ENCODE peak calls at places on chromosomes 11 and 22, in nine cellular contexts. Q is kidney, F is nephron progenitor cell, P is lower leg skin, O is cardiac fibroblast, J is GM12865, V is colonic mucosa, H is AG04449, R is mammary epithelial cell. I is an unnamed sample.

GRCh38 chr11:70700871-70701270 is 302.5 kb downstream of the CTTN start:
- DNase-seq in Q (peak), F (no peak), P (no peak), O (no peak), J (no peak), V (no peak), H (no peak), R (no peak), I (no peak)

GRCh38 chr11:106160494-106160893 is 83.0 kb downstream of the AASDHPPT start:
- DNase-seq in Q (no peak), F (no peak), P (no peak), O (no peak), J (peak), V (no peak), H (no peak), R (no peak), I (no peak)

GRCh38 chr22:28771195-28771791 is 1.2 kb upstream of the CCDC117 start:
- DNase-seq in Q (no peak), F (no peak), P (peak), O (no peak), J (no peak), V (no peak), H (no peak), R (peak), I (peak)

GRCh38 chr22:49326558-49326957 is 501.1 kb downstream of the BRD1 start:
- DNase-seq in Q (no peak), F (no peak), P (peak), O (no peak), J (no peak), V (no peak), H (no peak), R (no peak), I (no peak)

GRCh38 chr22:46967445-46968358 is 205.3 kb downstream of the TBC1D22A start:
- DNase-seq in Q (peak), F (no peak), P (peak), O (no peak), J (no peak), V (no peak), H (no peak), R (no peak), I (no peak)

GRCh38 chr11:75812542-75813040 is 2.4 kb upstream of the UVRAG start:
- DNase-seq in Q (no peak), F (peak), P (no peak), O (peak), J (no peak), V (no peak), H (no peak), R (no peak), I (no peak)

GRCh38 chr11:65710424-65710823 is 1.6 kb upstream of the KAT5 start:
- DNase-seq in Q (no peak), F (no peak), P (no peak), O (peak), J (no peak), V (no peak), H (no peak), R (peak), I (no peak)

GRCh38 chr11:119496453-119496852 is 73.5 kb upstream of the THY1 start:
- DNase-seq in Q (no peak), F (no peak), P (no peak), O (no peak), J (no peak), V (no peak), H (no peak), R (no peak), I (no peak)

GRCh38 chr22:17999851-18000250 is 24.5 kb downstream of the MICAL3 start:
- DNase-seq in Q (no peak), F (no peak), P (no peak), O (no peak), J (no peak), V (no peak), H (no peak), R (peak), I (peak)

GRCh38 chr11:74989269-74989655 is 529 bp downstream of the NEU3 start:
- DNase-seq in Q (no peak), F (no peak), P (no peak), O (no peak), J (peak), V (peak), H (no peak), R (peak), I (no peak)

GRCh38 chr11:85170184-85170583 is 457.0 kb downstream of the DLG2 start:
- DNase-seq in Q (no peak), F (no peak), P (no peak), O (peak), J (no peak), V (no peak), H (no peak), R (peak), I (peak)

GRCh38 chr22:35056486-35056885 is 9.5 kb upstream of the ISX start:
- DNase-seq in Q (no peak), F (no peak), P (no peak), O (no peak), J (no peak), V (no peak), H (no peak), R (no peak), I (no peak)

GRCh38 chr11:76605338-76606074 is 65.0 kb downstream of the LRRC32 start:
- DNase-seq in Q (no peak), F (no peak), P (peak), O (no peak), J (no peak), V (peak), H (no peak), R (no peak), I (no peak)

GRCh38 chr11:130774703-130775102 is 141.6 kb downstream of the SNX19 start:
- DNase-seq in Q (no peak), F (no peak), P (no peak), O (no peak), J (no peak), V (peak), H (no peak), R (no peak), I (peak)

GRCh38 chr11:65786786-65787636 is at the start of gene OVOL1:
- DNase-seq in Q (peak), F (peak), P (no peak), O (no peak), J (no peak), V (peak), H (no peak), R (peak), I (no peak)

GRCh38 chr11:78780889-78781288 is 206.2 kb upstream of the NARS2 start:
- DNase-seq in Q (no peak), F (no peak), P (no peak), O (no peak), J (no peak), V (no peak), H (no peak), R (no peak), I (no peak)

GRCh38 chr22:39428597-39429071 is 28.2 kb upstream of the MGAT3 start:
- DNase-seq in Q (no peak), F (peak), P (no peak), O (no peak), J (no peak), V (no peak), H (no peak), R (no peak), I (no peak)

GRCh38 chr22:24060375-24060788 is 49.3 kb downstream of the CABIN1 start:
- DNase-seq in Q (no peak), F (no peak), P (no peak), O (peak), J (no peak), V (no peak), H (peak), R (peak), I (peak)

GRCh38 chr11:18455686-18456372 is at the start of gene LDHAL6A:
- DNase-seq in Q (no peak), F (no peak), P (no peak), O (no peak), J (no peak), V (no peak), H (no peak), R (no peak), I (no peak)

GRCh38 chr22:45775569-45776312 is 104.1 kb downstream of the ATXN10 start:
- DNase-seq in Q (no peak), F (no peak), P (no peak), O (no peak), J (peak), V (no peak), H (no peak), R (no peak), I (no peak)

DNA sequence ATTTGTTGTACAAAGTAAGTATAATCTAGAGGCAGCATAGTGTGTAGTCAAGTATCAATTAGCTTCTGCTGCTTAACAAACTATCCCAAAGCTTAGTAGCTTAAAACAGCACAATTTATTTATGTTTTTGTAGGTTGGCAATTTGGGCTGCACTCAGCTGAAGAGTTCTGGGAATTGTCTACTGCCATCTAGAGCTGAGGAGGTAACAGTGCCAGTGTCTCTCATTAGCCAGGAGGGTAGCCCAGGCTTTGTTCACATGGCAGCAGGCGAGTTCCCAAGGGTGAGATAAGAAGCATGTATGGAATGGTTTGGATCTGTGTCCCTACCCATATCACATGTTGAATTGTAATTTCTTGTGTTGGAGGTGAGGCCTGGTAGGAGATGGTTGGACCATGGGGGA is 45.8 kb upstream of the SLN start:
- DNase-seq in Q (no peak), F (no peak), P (no peak), O (no peak), J (no peak), V (no peak), H (no peak), R (no peak), I (no peak)
- TF ChIP-seq CTCF in Q (no peak), F (no peak), P (no peak), O (no peak), J (no peak), V (no peak), H (no peak), R (peak), I (no peak)

DNA sequence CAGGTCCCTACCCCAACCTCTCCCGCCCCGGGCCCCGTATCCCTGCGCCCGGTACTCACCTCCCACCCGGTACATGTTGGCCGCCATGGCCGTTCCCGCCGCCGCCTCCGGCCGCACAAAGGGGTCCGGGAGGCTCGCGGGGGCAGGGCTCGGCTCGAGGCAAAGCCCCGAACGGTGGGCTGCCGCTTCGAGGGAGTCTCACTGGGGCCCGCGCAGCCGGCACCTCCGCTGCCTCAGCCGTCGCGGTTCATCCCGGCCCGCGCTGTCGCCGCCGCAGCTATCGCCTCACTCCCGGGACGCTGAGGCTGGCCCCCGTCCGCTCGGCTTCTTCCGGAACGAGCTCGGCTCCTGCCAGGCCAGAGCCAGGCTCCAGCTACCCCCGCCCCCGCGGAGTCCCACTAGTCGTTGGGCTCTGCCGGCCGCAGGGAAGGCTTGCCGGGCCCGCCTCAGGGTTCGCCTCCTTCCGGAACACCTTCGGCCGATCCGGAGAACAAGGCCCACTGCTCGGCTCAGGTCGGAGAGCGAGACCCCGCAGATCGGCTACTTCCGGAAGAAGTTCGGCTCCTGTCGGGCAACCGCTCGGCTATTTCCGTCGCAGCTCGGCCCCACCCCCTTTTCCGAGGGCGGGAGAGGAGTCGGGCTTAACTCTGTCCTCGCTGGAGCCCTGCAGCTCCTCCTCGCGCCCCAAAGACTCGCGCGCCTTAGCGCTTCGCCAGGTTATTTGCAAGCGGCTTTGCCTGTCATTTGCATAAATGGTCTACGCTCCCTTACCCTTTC is at the start of gene MTA2:
- DNase-seq in Q (peak), F (peak), P (peak), O (peak), J (peak), V (peak), H (peak), R (peak), I (peak)
- TF ChIP-seq CTCF in Q (no peak), F (no peak), P (no peak), O (no peak), J (no peak), V (no peak), H (no peak), R (no peak), I (no peak)

GRCh38 chr22:40922484-40923303 is 28.5 kb upstream of the RBX1 start:
- DNase-seq in Q (no peak), F (no peak), P (no peak), O (peak), J (peak), V (no peak), H (no peak), R (peak), I (peak)
- TF ChIP-seq CTCF in Q (peak), F (peak), P (no peak), O (peak), J (peak), V (peak), H (peak), R (peak), I (peak)

DNA sequence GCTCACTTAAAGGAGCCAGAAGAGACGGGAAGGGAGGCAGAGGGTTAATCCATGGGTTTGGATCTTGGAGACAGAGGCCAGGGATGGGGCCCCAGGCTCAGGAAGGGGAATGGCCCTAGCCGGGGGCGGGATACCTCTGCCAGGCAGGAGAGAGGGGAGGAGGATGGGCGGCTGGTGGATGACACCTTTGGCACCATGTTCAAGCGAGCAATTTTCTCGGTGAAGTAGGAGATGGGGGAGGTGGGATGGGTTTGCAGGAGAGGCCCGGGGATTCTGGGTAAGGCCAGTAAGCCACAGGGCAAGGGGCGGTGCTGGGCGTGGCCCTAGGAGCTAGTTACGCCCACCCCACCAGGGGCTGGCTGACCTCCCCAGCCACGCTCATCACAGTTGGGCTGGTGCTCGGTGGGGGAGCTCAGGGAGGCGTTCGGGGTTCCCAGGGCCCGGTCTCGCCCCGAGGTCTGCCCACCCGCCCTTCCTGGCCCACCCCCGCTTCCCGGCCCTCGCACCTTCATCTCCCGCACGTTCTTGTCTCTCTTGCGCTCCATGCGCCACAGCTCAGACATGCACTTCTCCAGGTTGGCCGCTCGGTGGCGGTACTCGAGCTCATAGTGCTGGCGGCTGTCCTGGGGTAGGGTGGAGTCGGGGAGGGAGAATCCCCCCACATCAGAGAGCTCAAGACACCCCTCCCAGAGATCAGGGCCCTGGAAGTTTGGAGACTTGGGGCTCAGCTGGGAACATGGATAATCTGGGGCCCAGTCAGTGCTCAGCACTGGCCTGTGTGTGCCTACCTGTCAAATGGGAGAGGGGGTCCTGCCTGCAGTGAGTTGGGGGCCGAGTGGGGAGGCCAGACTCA is 12.7 kb downstream of the BAIAP2L2 start:
- DNase-seq in Q (peak), F (peak), P (no peak), O (no peak), J (peak), V (no peak), H (no peak), R (no peak), I (no peak)
- TF ChIP-seq CTCF in Q (no peak), F (peak), P (no peak), O (peak), J (peak), V (no peak), H (peak), R (peak), I (no peak)

GRCh38 chr11:34790620-34791019 is 125.6 kb downstream of the APIP start:
- DNase-seq in Q (no peak), F (no peak), P (no peak), O (peak), J (no peak), V (no peak), H (no peak), R (peak), I (peak)
- TF ChIP-seq CTCF in Q (no peak), F (no peak), P (no peak), O (no peak), J (no peak), V (no peak), H (no peak), R (peak), I (no peak)

GRCh38 chr22:50605349-50606074 is 4.9 kb downstream of the MAPK8IP2 start:
- DNase-seq in Q (peak), F (no peak), P (no peak), O (no peak), J (no peak), V (no peak), H (no peak), R (no peak), I (no peak)

GRCh38 chr22:50604623-50605348 is 4.2 kb downstream of the MAPK8IP2 start:
- DNase-seq in Q (peak), F (no peak), P (no peak), O (no peak), J (no peak), V (no peak), H (no peak), R (no peak), I (no peak)

GRCh38 chr22:50606561-50607365 is 6.2 kb downstream of the MAPK8IP2 start:
- DNase-seq in Q (peak), F (no peak), P (no peak), O (no peak), J (no peak), V (no peak), H (no peak), R (no peak), I (no peak)

GRCh38 chr22:50607366-50608020 is 6.9 kb downstream of the MAPK8IP2 start:
- DNase-seq in Q (no peak), F (no peak), P (no peak), O (no peak), J (no peak), V (no peak), H (no peak), R (no peak), I (no peak)

DNA sequence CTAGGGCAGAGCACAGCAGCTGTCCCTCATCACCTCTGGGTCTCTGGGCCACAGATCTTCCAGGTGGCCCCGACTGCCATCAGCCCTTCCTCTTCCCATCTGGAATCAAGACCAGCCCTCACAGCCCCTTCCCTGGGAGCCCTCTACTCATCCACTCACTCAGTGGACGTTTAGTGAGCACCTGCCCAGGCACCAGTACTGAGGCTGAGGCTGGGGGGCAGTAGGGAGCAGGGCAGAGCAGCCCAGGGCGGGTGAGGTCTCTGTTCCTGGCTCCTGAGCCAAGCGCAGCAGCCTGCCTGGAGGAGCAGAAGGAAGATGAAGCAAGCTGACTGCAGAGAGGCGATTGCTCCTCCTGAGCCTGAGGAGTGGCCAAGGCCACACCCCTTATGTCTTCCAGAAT is 5.5 kb downstream of the MAPK8IP2 start:
- DNase-seq in Q (peak), F (no peak), P (no peak), O (no peak), J (no peak), V (no peak), H (no peak), R (no peak), I (no peak)
- TF ChIP-seq CTCF in Q (no peak), F (no peak), P (no peak), O (no peak), J (peak), V (no peak), H (no peak), R (no peak), I (no peak)

GRCh38 chr11:22177186-22177585 is 15.7 kb upstream of the ANO5 start:
- DNase-seq in Q (no peak), F (no peak), P (no peak), O (no peak), J (no peak), V (no peak), H (no peak), R (no peak), I (no peak)
- TF ChIP-seq CTCF in Q (no peak), F (no peak), P (no peak), O (no peak), J (no peak), V (no peak), H (no peak), R (no peak), I (no peak)

GRCh38 chr11:69642549-69642912 is 1.6 kb downstream of the CCND1 start:
- DNase-seq in Q (peak), F (peak), P (no peak), O (no peak), J (no peak), V (peak), H (no peak), R (no peak), I (peak)

GRCh38 chr11:69644962-69645675 is 4.2 kb downstream of the CCND1 start:
- DNase-seq in Q (peak), F (no peak), P (no peak), O (peak), J (no peak), V (no peak), H (no peak), R (no peak), I (no peak)

GRCh38 chr11:69644071-69644961 is 3.4 kb downstream of the CCND1 start:
- DNase-seq in Q (peak), F (no peak), P (no peak), O (peak), J (no peak), V (peak), H (peak), R (peak), I (peak)

GRCh38 chr11:69642913-69643632 is 2.1 kb downstream of the CCND1 start:
- DNase-seq in Q (peak), F (peak), P (peak), O (peak), J (peak), V (peak), H (no peak), R (peak), I (peak)

DNA sequence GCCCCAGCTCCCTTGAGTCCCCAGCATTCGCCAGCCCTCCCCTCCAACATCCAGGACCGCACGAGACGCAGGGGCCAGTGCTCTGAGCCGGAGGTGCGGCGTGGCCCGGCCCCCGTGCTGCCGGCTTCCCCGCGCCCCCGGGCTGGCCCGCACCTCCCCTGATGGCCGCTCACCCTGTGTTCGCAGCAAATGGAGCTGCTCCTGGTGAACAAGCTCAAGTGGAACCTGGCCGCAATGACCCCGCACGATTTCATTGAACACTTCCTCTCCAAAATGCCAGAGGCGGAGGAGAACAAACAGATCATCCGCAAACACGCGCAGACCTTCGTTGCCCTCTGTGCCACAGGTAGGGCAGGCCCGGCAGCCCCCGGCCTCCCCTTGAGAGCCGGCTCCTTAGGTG is 2.7 kb downstream of the CCND1 start:
- DNase-seq in Q (peak), F (no peak), P (no peak), O (no peak), J (no peak), V (no peak), H (no peak), R (no peak), I (peak)
- TF ChIP-seq CTCF in Q (no peak), F (peak), P (no peak), O (no peak), J (no peak), V (peak), H (no peak), R (no peak), I (no peak)